ENCODE peak calls at places on chromosome 15, in six cellular contexts. R is left cardiac atrium, D is T-helper 17 cell, X is neural progenitor cell, U is pons, K is nephron progenitor cell. B is an unnamed sample.

GRCh38 chr15:90871097-90871715 is 2.8 kb downstream of the FURIN start:
- DNase-seq in R (no peak), D (no peak), X (peak), U (no peak), K (peak), B (no peak)

GRCh38 chr15:27017168-27017809 is 46.3 kb downstream of the GABRG3 start:
- DNase-seq in R (peak), D (no peak), X (peak), U (peak), K (peak), B (no peak)

GRCh38 chr15:83380026-83380425 is 67.1 kb upstream of the SH3GL3 start:
- DNase-seq in R (no peak), D (no peak), X (no peak), U (no peak), K (no peak), B (no peak)

GRCh38 chr15:78120523-78120922 is 10.7 kb downstream of the CIB2 start:
- DNase-seq in R (no peak), D (no peak), X (peak), U (no peak), K (no peak), B (no peak)

GRCh38 chr15:75599396-75599795 is 20.3 kb upstream of the PTPN9 start:
- DNase-seq in R (no peak), D (no peak), X (no peak), U (no peak), K (no peak), B (no peak)

GRCh38 chr15:55457401-55458022 is 49.2 kb downstream of the PIERCE2 start:
- DNase-seq in R (no peak), D (no peak), X (no peak), U (no peak), K (no peak), B (no peak)

GRCh38 chr15:89740137-89740536 is 10.9 kb downstream of the MESP1 start:
- DNase-seq in R (no peak), D (peak), X (peak), U (peak), K (peak), B (peak)

GRCh38 chr15:64656508-64656907 is 118.9 kb downstream of the RBPMS2 start:
- DNase-seq in R (no peak), D (no peak), X (no peak), U (no peak), K (no peak), B (no peak)

GRCh38 chr15:40108855-40109735 is at the start of gene BMF:
- DNase-seq in R (peak), D (peak), X (peak), U (peak), K (peak), B (peak)